ENCODE peak calls at places on chromosome 17, in four cellular contexts. N is T-helper 2 cell, I is NAMALWA, H is EL. W is an unnamed sample.

GRCh38 chr17:7897773-7898172 is 9.2 kb downstream of the CHD3 start:
- DNase-seq in N (no peak), I (no peak), H (peak), W (peak)

GRCh38 chr17:11909348-11909747 is 87.9 kb downstream of the ZNF18 start:
- DNase-seq in N (no peak), I (peak), H (no peak), W (no peak)

GRCh38 chr17:76700627-76701470 is 9.9 kb downstream of the MXRA7 start:
- DNase-seq in N (peak), I (no peak), H (peak), W (peak)

GRCh38 chr17:66514227-66514806 is 211.9 kb downstream of the PRKCA start:
- DNase-seq in N (no peak), I (no peak), H (peak), W (peak)

GRCh38 chr17:76469991-76470739 is 2.8 kb downstream of the AANAT start:
- DNase-seq in N (no peak), I (no peak), H (no peak), W (no peak)

GRCh38 chr17:67289174-67289876 is 44.3 kb upstream of the HELZ start:
- DNase-seq in N (no peak), I (no peak), H (peak), W (peak)

GRCh38 chr17:19398301-19399181 is 11.6 kb upstream of the MFAP4 start:
- DNase-seq in N (no peak), I (no peak), H (peak), W (peak)

GRCh38 chr17:606501-607243 is 108.0 kb downstream of the VPS53 start:
- DNase-seq in N (no peak), I (no peak), H (no peak), W (no peak)

GRCh38 chr17:55962931-55963378 is 190.3 kb upstream of the ANKFN1 start:
- DNase-seq in N (no peak), I (no peak), H (no peak), W (no peak)

GRCh38 chr17:74601944-74602572 is 10.0 kb upstream of the CD300LD start:
- DNase-seq in N (no peak), I (peak), H (peak), W (peak)

GRCh38 chr17:74924250-74924948 is at the start of gene OTOP2:
- DNase-seq in N (no peak), I (no peak), H (no peak), W (no peak)

GRCh38 chr17:42289863-42290165 is 1.5 kb downstream of the STAT5A start:
- DNase-seq in N (no peak), I (no peak), H (no peak), W (no peak)

GRCh38 chr17:50079334-50080095 is 15.6 kb upstream of the PDK2 start:
- DNase-seq in N (no peak), I (peak), H (no peak), W (no peak)

GRCh38 chr17:83183150-83183820 is 103.9 kb downstream of the METRNL start:
- DNase-seq in N (no peak), I (no peak), H (no peak), W (no peak)

GRCh38 chr17:34255381-34255732 is 272 bp downstream of the CCL2 start:
- DNase-seq in N (no peak), I (no peak), H (no peak), W (no peak)

GRCh38 chr17:64130559-64131001 is 636 bp upstream of the ERN1 start:
- DNase-seq in N (no peak), I (peak), H (peak), W (peak)

GRCh38 chr17:29722411-29723198 is 99.9 kb upstream of the CORO6 start:
- DNase-seq in N (peak), I (peak), H (no peak), W (peak)

GRCh38 chr17:55384833-55385232 is 36.8 kb downstream of the MMD start:
- DNase-seq in N (no peak), I (no peak), H (no peak), W (no peak)

GRCh38 chr17:83015511-83015910 is 63.9 kb upstream of the METRNL start:
- DNase-seq in N (no peak), I (no peak), H (no peak), W (no peak)

GRCh38 chr17:75517277-75517865 is 1.0 kb downstream of the TSEN54 start:
- DNase-seq in N (peak), I (no peak), H (no peak), W (no peak)

GRCh38 chr17:76547183-76547641 is 7.4 kb downstream of the PRCD start:
- DNase-seq in N (peak), I (peak), H (peak), W (peak)

GRCh38 chr17:28407130-28407973 is 1.3 kb upstream of the SLC46A1 start:
- DNase-seq in N (no peak), I (no peak), H (no peak), W (no peak)

GRCh38 chr17:76868176-76868668 is at the start of gene MGAT5B:
- DNase-seq in N (peak), I (peak), H (peak), W (peak)

GRCh38 chr17:40069751-40070643 is 7.2 kb downstream of the THRA start:
- DNase-seq in N (peak), I (peak), H (peak), W (no peak)

GRCh38 chr17:2275722-2276121 is 27.9 kb downstream of the SMG6 start:
- DNase-seq in N (no peak), I (no peak), H (no peak), W (no peak)

GRCh38 chr17:78602246-78602645 is 25.1 kb upstream of the DNAH17 start:
- DNase-seq in N (no peak), I (no peak), H (no peak), W (no peak)

GRCh38 chr17:8019665-8020064 is 17.2 kb downstream of the GUCY2D start:
- DNase-seq in N (no peak), I (no peak), H (no peak), W (peak)

GRCh38 chr17:77214328-77214727 is 73.6 kb downstream of the SEC14L1 start:
- DNase-seq in N (no peak), I (no peak), H (no peak), W (no peak)

GRCh38 chr17:5541610-5542202 is 42.6 kb downstream of the NLRP1 start:
- DNase-seq in N (no peak), I (no peak), H (no peak), W (no peak)

GRCh38 chr17:49746791-49747490 is 17.0 kb downstream of the FAM117A start:
- DNase-seq in N (peak), I (peak), H (no peak), W (no peak)

GRCh38 chr17:7856081-7856791 is 1.1 kb downstream of the NAA38 start:
- DNase-seq in N (peak), I (peak), H (peak), W (peak)

GRCh38 chr17:71872843-71873242 is 248.0 kb upstream of the SOX9 start:
- DNase-seq in N (no peak), I (no peak), H (no peak), W (no peak)

GRCh38 chr17:38322156-38322779 is 21.5 kb downstream of the GPR179 start:
- DNase-seq in N (peak), I (peak), H (peak), W (peak)

GRCh38 chr17:8894189-8894611 is 26.7 kb upstream of the PIK3R6 start:
- DNase-seq in N (no peak), I (no peak), H (no peak), W (peak)

GRCh38 chr17:18319604-18320256 is 4.6 kb downstream of the SMCR8 start:
- DNase-seq in N (no peak), I (peak), H (peak), W (peak)

GRCh38 chr17:2173005-2173404 is 118.1 kb downstream of the HIC1 start:
- DNase-seq in N (no peak), I (no peak), H (peak), W (peak)

GRCh38 chr17:40938981-40939380 is 1.5 kb upstream of the KRT23 start:
- DNase-seq in N (no peak), I (no peak), H (no peak), W (peak)

GRCh38 chr17:41494524-41494923 is 4.8 kb upstream of the KRT36 start:
- DNase-seq in N (no peak), I (no peak), H (peak), W (peak)

GRCh38 chr17:79793924-79794304 is 3.0 kb downstream of the CBX8 start:
- DNase-seq in N (no peak), I (no peak), H (peak), W (peak)

GRCh38 chr17:78138204-78139060 is 7.8 kb upstream of the C17orf99 start:
- DNase-seq in N (no peak), I (no peak), H (no peak), W (no peak)